ENCODE peak calls at places on chromosomes 16 and 17, in ten cellular contexts. L is tibial artery; K is NT2/D1; X is lung; M is endodermal cell; O is right lobe of liver; R is ascending aorta; G is tibial nerve; U is esophagus squamous epithelium; P is CD8-positive, alpha-beta memory T cell. S is an unnamed sample. For H3K9me3 and H3K4me1, the result is how much of the 10 kb centered on the place peaks cover.

GRCh38 chr17:19538095-19539039 is 4.7 kb downstream of the SLC47A1 start:
- DNase-seq in X (peak), U (no peak), K (no peak), P (no peak), L (peak), G (no peak), O (peak), M (peak), R (no peak), S (no peak)

GRCh38 chr17:71801301-71801700 is 319.5 kb upstream of the SOX9 start:
- DNase-seq in X (no peak), R (no peak), O (no peak), K (no peak), U (no peak), P (no peak), G (no peak), M (no peak), L (no peak), S (no peak)

GRCh38 chr16:68643227-68643626 is 1.9 kb upstream of the CDH3 start:
- DNase-seq in M (peak), K (no peak), L (no peak), O (no peak), U (no peak), G (no peak), X (no peak), R (no peak), P (no peak), S (no peak)

GRCh38 chr17:39920218-39921210 is 2.1 kb upstream of the GSDMB start:
- DNase-seq in G (no peak), O (peak), X (no peak), L (no peak), M (no peak), P (peak), K (no peak), R (no peak), U (no peak), S (peak)

GRCh38 chr16:47503936-47504335 is 42.8 kb downstream of the PHKB start:
- DNase-seq in M (no peak), K (no peak), X (no peak), U (no peak), L (no peak), G (no peak), O (no peak), R (no peak), P (no peak), S (no peak)

GRCh38 chr17:41873559-41874292 is 8.5 kb upstream of the KLHL11 start:
- DNase-seq in U (no peak), X (no peak), R (no peak), P (no peak), O (peak), M (no peak), K (no peak), L (no peak), G (no peak), S (no peak)

GRCh38 chr17:74852237-74853047 is 7.2 kb downstream of the GRIN2C start:
- DNase-seq in P (peak), X (no peak), K (peak), O (no peak), L (no peak), G (no peak), R (no peak), U (no peak), M (peak), S (no peak)

GRCh38 chr17:36683387-36683786 is 82.0 kb downstream of the MRM1 start:
- DNase-seq in G (no peak), K (no peak), P (no peak), M (peak), O (no peak), X (no peak), U (no peak), L (no peak), R (no peak), S (no peak)

GRCh38 chr17:65246252-65246651 is 109.1 kb downstream of the RGS9 start:
- DNase-seq in U (no peak), G (no peak), O (no peak), K (no peak), R (no peak), X (no peak), M (no peak), L (no peak), P (no peak), S (no peak)

GRCh38 chr17:68461589-68461988 is 4.3 kb upstream of the WIPI1 start:
- DNase-seq in O (no peak), U (no peak), R (no peak), X (no peak), L (no peak), K (no peak), P (no peak), M (peak), G (no peak), S (no peak)

GRCh38 chr16:9183682-9184353 is 92.4 kb downstream of the HAPSTR1 start:
- DNase-seq in X (no peak), R (no peak), O (no peak), M (peak), K (no peak), G (no peak), P (no peak), L (no peak), U (no peak), S (no peak)

GRCh38 chr16:2919511-2920255 is 8.0 kb downstream of the FLYWCH1 start:
- DNase-seq in X (peak), K (no peak), U (no peak), R (no peak), P (peak), O (no peak), G (no peak), L (peak), M (peak), S (no peak)

GRCh38 chr17:48483471-48484131 is 47.2 kb downstream of the HOXB1 start:
- DNase-seq in U (no peak), R (no peak), G (no peak), P (no peak), X (no peak), L (no peak), M (peak), O (no peak), K (no peak), S (no peak)

DNA sequence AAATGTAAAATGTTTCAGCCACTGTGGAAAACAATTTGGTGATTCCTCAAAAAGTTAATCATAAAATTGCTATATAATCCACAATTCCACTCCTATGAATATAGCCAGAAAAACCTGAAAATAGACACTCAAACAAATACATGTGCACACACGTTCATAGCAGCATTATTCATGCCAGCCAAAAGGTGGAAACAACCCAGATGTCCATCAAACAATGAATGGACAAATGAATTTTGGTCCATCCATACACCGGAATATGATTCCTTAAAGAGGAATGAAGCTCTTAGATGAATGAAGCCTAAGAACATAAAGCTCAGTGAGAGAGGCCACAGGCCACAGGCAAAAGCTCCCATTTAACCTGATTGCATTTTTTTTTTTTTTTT is 114.6 kb upstream of the TNRC6C start:
- DNase-seq in U (no peak), P (no peak), R (no peak), L (no peak), O (no peak), M (no peak), K (no peak), X (no peak), G (no peak), S (no peak)
- H3K9me3 ChIP-seq in U (under half), P (under half), R (under half), L (under half), O (under half), M (under half), K (under half), X (under half), G (under half), S (under half)

GRCh38 chr17:83067071-83067717 is 12.2 kb upstream of the METRNL start:
- DNase-seq in X (no peak), L (peak), M (peak), G (peak), R (no peak), K (no peak), P (peak), O (peak), U (no peak), S (no peak)
- H3K4me1 ChIP-seq in X (under half), L (under half), M (under half), G (under half), R (under half), K (under half), P (under half), O (under half), U (under half), S (under half)

DNA sequence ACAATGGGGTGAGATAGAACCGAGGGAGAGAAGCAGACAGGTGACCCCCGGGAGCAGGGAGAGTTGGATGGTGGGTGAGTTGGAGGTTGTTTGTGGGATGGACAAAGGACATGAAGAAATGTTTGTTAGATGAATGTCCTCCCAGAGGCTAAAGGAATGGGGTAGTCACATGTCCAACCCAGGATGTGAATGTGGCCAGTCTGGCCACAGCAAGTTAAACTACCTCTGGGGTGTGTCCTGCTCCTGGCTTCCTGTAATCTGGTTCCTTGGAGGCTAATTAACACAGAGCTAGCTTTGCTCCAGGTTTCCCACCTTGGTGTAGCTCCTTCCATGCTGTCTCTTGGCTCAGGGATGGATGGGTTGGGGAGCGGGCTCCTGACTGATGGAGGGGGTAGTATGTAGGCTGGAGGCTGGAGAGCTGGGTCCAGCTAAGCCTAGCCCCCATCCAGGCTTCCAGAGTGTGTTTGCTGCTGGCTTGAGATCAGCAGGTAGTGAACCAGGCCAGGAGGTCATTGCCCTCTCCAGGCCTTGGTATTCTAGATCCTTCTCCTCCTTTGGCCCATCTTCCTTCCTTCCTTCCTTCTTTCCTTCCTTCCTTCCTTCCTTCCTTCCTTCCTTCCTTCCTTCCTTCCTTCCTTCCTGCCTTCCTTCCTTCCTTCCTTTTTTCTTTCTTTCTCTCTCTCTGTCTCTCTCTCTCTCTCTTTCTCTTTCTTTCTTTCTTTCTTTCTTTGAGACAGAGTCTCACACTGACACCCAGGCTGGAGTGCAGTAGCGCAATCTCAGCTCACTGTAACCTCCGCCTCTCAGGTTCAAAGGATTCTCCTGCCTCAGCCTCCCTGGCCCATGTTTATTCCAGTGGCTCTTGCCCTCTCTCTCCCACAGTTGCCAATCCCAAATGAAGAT is 28.0 kb upstream of the UBE2G1 start:
- DNase-seq in G (no peak), O (no peak), L (no peak), R (no peak), U (no peak), K (no peak), P (no peak), M (peak), X (no peak), S (no peak)
- H3K4me3 ChIP-seq in G (no peak), O (no peak), L (no peak), R (no peak), U (peak), K (no peak), P (no peak), M (no peak), X (no peak), S (no peak)

DNA sequence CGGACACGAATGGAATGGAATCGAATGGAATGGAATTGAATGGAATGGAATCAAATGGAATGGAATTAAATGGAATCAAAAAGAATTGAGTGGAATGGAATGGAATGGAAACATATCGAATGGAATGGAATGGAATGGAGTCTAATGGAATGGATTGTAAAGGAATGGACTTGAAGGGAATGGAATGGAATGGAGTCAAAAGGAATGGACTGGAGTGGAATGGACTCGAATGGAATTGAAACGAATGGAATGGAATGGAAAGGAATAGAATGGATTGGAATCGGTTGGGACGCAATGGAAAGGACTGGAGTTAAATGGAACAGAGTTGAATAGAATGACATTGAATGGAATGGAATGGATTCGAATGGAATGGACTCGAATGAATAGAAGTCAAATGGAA is 486.9 kb upstream of the WSB1 start:
- DNase-seq in K (no peak), R (no peak), O (no peak), M (no peak), U (no peak), G (no peak), L (no peak), P (no peak), X (no peak), S (no peak)
- H3K9me3 ChIP-seq in K (half or more), R (under half), O (under half), M (half or more), U (under half), G (half or more), L (under half), P (under half), X (under half), S (half or more)

GRCh38 chr17:78182504-78182903 is 4.3 kb downstream of the TK1 start:
- DNase-seq in R (no peak), L (no peak), X (no peak), U (no peak), G (no peak), O (no peak), K (no peak), M (peak), P (no peak), S (no peak)

GRCh38 chr17:78180083-78180482 is 6.8 kb downstream of the TK1 start:
- DNase-seq in X (no peak), U (no peak), P (no peak), G (no peak), M (no peak), R (no peak), K (no peak), L (no peak), O (no peak), S (no peak)

GRCh38 chr17:78179372-78179771 is 7.5 kb downstream of the TK1 start:
- DNase-seq in K (no peak), G (no peak), R (peak), M (peak), X (peak), P (no peak), O (peak), L (peak), U (no peak), S (no peak)

GRCh38 chr17:78184311-78184710 is 2.5 kb downstream of the TK1 start:
- DNase-seq in O (no peak), R (no peak), U (no peak), L (no peak), K (no peak), P (no peak), M (peak), X (no peak), G (no peak), S (no peak)

DNA sequence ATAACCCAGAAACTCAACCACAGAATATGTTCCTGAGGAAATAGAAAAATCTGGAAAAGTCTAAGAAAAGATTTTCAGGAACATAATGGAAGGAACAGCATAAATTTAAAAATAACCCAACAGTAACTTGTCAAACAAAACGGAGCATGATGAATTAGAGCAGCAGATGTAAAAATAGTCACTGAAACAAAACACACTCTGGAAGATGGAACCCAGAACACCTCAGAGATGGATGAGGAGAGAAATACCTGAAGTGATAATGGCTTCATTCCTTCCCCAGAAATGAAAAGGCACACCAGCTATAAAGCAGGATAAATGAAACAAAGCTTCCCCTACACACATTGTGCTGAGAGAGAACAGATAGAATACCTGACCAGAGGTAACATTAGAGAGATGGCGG is 6.3 kb downstream of the TK1 start:
- DNase-seq in L (no peak), X (no peak), M (no peak), P (no peak), R (no peak), G (no peak), U (no peak), O (no peak), K (no peak), S (no peak)
- H3K4me1 ChIP-seq in L (under half), X (under half), M (under half), P (under half), R (half or more), G (under half), U (under half), O (under half), K (under half), S (under half)

GRCh38 chr16:82658796-82659195 is 32.0 kb downstream of the CDH13 start:
- DNase-seq in M (no peak), R (no peak), U (no peak), K (no peak), G (no peak), X (no peak), O (no peak), P (no peak), L (no peak), S (no peak)

GRCh38 chr16:82657786-82658185 is 31.0 kb downstream of the CDH13 start:
- DNase-seq in R (no peak), U (no peak), M (no peak), X (no peak), K (no peak), O (no peak), G (no peak), L (no peak), P (no peak), S (no peak)

GRCh38 chr16:82664181-82664580 is 37.4 kb downstream of the CDH13 start:
- DNase-seq in P (no peak), O (no peak), R (no peak), L (no peak), U (no peak), M (no peak), G (no peak), X (no peak), K (no peak), S (no peak)

GRCh38 chr16:82660078-82660645 is 33.4 kb downstream of the CDH13 start:
- DNase-seq in G (no peak), L (no peak), K (no peak), M (no peak), O (no peak), X (no peak), R (no peak), P (peak), U (no peak), S (no peak)

DNA sequence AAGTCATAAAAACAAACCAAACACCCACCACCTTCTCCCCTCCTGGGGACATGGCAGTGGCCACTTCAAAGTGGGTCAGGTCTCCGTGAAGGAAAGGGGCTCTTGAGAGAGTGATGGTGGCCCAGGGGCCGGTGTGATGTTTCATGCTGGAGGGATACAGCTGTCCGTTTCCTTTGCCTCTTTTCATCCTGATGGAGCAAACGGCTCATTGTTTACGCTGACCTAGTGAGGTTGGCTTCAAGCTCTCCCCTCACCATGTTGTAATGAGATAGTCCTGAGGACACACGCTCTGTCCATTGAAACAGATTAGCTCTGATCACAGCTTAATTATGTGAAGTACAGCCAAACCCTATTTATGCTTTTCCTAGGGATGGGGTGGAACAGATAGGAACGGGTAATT is 34.2 kb downstream of the CDH13 start:
- DNase-seq in P (no peak), O (no peak), R (no peak), M (no peak), L (no peak), K (no peak), U (no peak), X (no peak), G (no peak), S (no peak)
- H3K4me3 ChIP-seq in P (no peak), O (no peak), R (no peak), M (no peak), L (no peak), K (no peak), U (no peak), X (no peak), G (no peak), S (no peak)

DNA sequence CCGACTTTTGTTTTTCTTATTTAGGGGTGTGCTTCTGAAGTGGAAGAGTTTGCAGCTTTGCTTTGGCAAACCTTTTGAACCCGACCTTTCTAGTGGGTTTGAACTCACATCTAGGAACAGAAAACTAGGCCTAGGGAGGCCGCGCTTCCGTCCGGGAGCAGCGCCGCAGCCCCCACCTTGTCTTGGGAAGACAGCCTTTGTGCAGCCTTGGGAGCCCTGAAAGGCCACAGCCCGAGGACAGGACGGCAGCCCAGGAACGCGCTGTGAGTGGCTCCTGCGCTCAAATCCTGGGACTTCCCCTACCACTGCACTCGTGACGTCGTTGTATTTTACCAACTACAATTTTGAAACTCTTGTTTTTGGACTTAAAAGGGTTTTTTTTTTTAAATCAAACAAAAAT is 53.7 kb upstream of the ZNF267 start:
- DNase-seq in R (no peak), P (no peak), K (no peak), U (no peak), O (no peak), M (no peak), G (no peak), L (no peak), X (no peak), S (no peak)
- H3K9me3 ChIP-seq in R (under half), P (under half), K (under half), U (under half), O (under half), M (under half), G (under half), L (under half), X (under half), S (under half)